ENCODE peak calls at places on chromosomes 13 and 19, in four cellular contexts. U is progenitor cell of endocrine pancreas, V is fibroblast of mammary gland, T is choroid plexus epithelial cell. K is an unnamed sample.

GRCh38 chr19:6402834-6403608 is 10.1 kb upstream of the GTF2F1 start:
- DNase-seq in U (no peak), V (peak; percentile 75), T (peak; percentile 87), K (peak; percentile 72)

GRCh38 chr13:42832341-42833153 is 51.2 kb downstream of the FAM216B start:
- DNase-seq in U (no peak), V (peak; percentile 100), T (peak; percentile 84), K (peak; percentile 96)

GRCh38 chr13:79662882-79663281 is 181.9 kb downstream of the NDFIP2 start:
- DNase-seq in U (no peak), V (no peak), T (peak; percentile 9), K (no peak)

GRCh38 chr13:37995052-37995451 is 125.5 kb upstream of the TRPC4 start:
- DNase-seq in U (no peak), V (no peak), T (peak; percentile 60), K (peak; percentile 17)

GRCh38 chr13:65453982-65454381 is 1776.2 kb downstream of the PCDH9 start:
- DNase-seq in U (no peak), V (no peak), T (no peak), K (no peak)

GRCh38 chr13:77969299-77969698 is 50.7 kb upstream of the EDNRB start:
- DNase-seq in U (no peak), V (no peak), T (no peak), K (no peak)

GRCh38 chr13:47211106-47211505 is 314.3 kb upstream of the HTR2A start:
- DNase-seq in U (no peak), V (peak; percentile 39), T (peak; percentile 44), K (peak; percentile 24)

GRCh38 chr19:45251452-45252354 is 632 bp downstream of the MARK4 start:
- DNase-seq in U (peak; percentile 23), V (no peak), T (no peak), K (peak; percentile 13)

GRCh38 chr19:4455742-4456565 is 1.6 kb downstream of the UBXN6 start:
- DNase-seq in U (no peak), V (peak; percentile 97), T (peak; percentile 86), K (peak; percentile 66)

GRCh38 chr19:54252243-54252642 is 4.8 kb downstream of the LILRB5 start:
- DNase-seq in U (no peak), V (no peak), T (no peak), K (no peak)

GRCh38 chr13:110629735-110630134 is 14.4 kb downstream of the NAXD start:
- DNase-seq in U (no peak), V (peak; percentile 68), T (peak; percentile 71), K (no peak)

GRCh38 chr13:112449545-112449930 is 73.4 kb downstream of the SPACA7 start:
- DNase-seq in U (no peak), V (no peak), T (no peak), K (no peak)

GRCh38 chr13:28094311-28094710 is 6.1 kb downstream of the FLT3 start:
- DNase-seq in U (no peak), V (no peak), T (no peak), K (no peak)

GRCh38 chr13:43664700-43665191 is 122.0 kb downstream of the ENOX1 start:
- DNase-seq in U (no peak), V (peak; percentile 75), T (peak; percentile 82), K (peak; percentile 75)

GRCh38 chr19:5147074-5147970 is 178.4 kb downstream of the KDM4B start:
- DNase-seq in U (no peak), V (no peak), T (no peak), K (no peak)

GRCh38 chr13:97385854-97386253 is 48.1 kb upstream of the RAP2A start:
- DNase-seq in U (no peak), V (no peak), T (peak; percentile 40), K (no peak)

GRCh38 chr19:18408053-18408476 is 10.6 kb upstream of the LRRC25 start:
- DNase-seq in U (no peak), V (no peak), T (no peak), K (no peak)

GRCh38 chr19:12788682-12789097 is 2.6 kb upstream of the JUNB start:
- DNase-seq in U (no peak), V (peak; percentile 74), T (peak; percentile 79), K (peak; percentile 66)

GRCh38 chr13:46643165-46643777 is 90.3 kb downstream of the LRCH1 start:
- DNase-seq in U (no peak), V (no peak), T (no peak), K (no peak)

GRCh38 chr19:1852294-1852646 is 4.0 kb upstream of the REXO1 start:
- DNase-seq in U (no peak), V (no peak), T (no peak), K (no peak)

GRCh38 chr19:46753420-46754155 is 7.3 kb upstream of the STRN4 start:
- DNase-seq in U (no peak), V (peak; percentile 39), T (peak; percentile 43), K (no peak)
- TF ChIP-seq CTCF in U (peak; percentile 46), V (peak; percentile 44), T (peak; percentile 62), K (peak; percentile 63)

GRCh38 chr19:43552198-43552450 is 19.1 kb downstream of the ZNF575 start:
- DNase-seq in U (no peak), V (no peak), T (no peak), K (no peak)
- TF ChIP-seq CTCF in U (no peak), V (no peak), T (no peak), K (no peak)

GRCh38 chr13:60260440-60260839 is 96.7 kb upstream of the DIAPH3 start:
- DNase-seq in U (no peak), V (no peak), T (no peak), K (no peak)
- TF ChIP-seq CTCF in U (peak; percentile 21), V (no peak), T (peak; percentile 28), K (no peak)

DNA sequence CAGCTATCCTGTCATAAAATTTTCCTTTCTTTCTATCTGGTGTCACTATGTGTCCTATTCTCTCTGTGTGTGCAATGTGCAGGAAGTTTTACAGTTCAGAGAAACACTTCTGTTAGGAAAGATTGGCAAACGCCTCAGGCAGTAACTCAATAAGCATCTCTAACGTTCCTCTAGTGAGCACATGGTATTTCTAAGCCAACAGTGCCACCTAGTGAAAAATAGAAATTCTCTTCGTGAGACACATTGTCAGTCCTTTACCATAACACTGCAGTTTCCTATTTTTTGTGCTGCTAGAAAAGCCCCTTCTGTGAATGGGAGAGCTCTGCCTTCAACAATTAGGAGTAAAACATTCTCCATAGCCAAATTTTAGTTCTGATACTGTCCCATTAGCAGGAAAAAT is 50.7 kb downstream of the ZNF723 start:
- DNase-seq in U (no peak), V (peak; percentile 19), T (peak; percentile 48), K (peak; percentile 4)
- TF ChIP-seq CTCF in U (peak; percentile 38), V (no peak), T (peak; percentile 27), K (no peak)